ENCODE peak calls at places on chromosomes 5 and 9, in five cellular contexts. V is CD8-positive, alpha-beta memory T cell; O is pulmonary artery endothelial cell; R is NCI-H524 treated with DMSO at 0.1 percent for 48 hours; C is NCI-H2029 treated with DMSO at 0.1 percent for 48 hours. F is an unnamed sample.

GRCh38 chr9:127667127-127667844 is 39.5 kb upstream of the CFAP157 start:
- DNase-seq in R (no peak), V (no peak), C (no peak), O (no peak), F (no peak)

GRCh38 chr9:93107825-93108161 is 11.8 kb downstream of the CARD19 start:
- DNase-seq in V (peak), C (no peak), O (no peak), R (no peak), F (no peak)

GRCh38 chr5:72383280-72384205 is 63.4 kb downstream of the PTCD2 start:
- DNase-seq in C (no peak), O (no peak), R (peak), V (no peak), F (no peak)

GRCh38 chr5:171571663-171572062 is 152.2 kb downstream of the FGF18 start:
- DNase-seq in V (no peak), O (peak), R (no peak), C (no peak), F (no peak)

GRCh38 chr5:175478008-175478383 is 364 bp upstream of the SFXN1 start:
- DNase-seq in V (no peak), C (no peak), R (no peak), O (no peak), F (no peak)

GRCh38 chr5:124774002-124774318 is 27.5 kb upstream of the ZNF608 start:
- DNase-seq in V (no peak), R (no peak), O (peak), C (no peak), F (no peak)

GRCh38 chr5:31375999-31376720 is 155.7 kb downstream of the DROSHA start:
- DNase-seq in O (no peak), R (no peak), C (no peak), V (no peak), F (no peak)

GRCh38 chr5:124342027-124342471 is 404.4 kb downstream of the ZNF608 start:
- DNase-seq in O (no peak), R (no peak), C (no peak), V (no peak), F (no peak)

GRCh38 chr9:131266301-131267229 is 9.7 kb downstream of the FAM78A start:
- DNase-seq in V (no peak), R (no peak), O (no peak), C (no peak), F (no peak)

GRCh38 chr5:111743993-111744392 is 13.0 kb downstream of the NREP start:
- DNase-seq in V (no peak), R (no peak), C (no peak), O (no peak), F (no peak)

F was measured in posterior cingulate gyrus.